ENCODE peak calls at places on chromosomes 6 and 20, in eight cellular contexts. J is dorsolateral prefrontal cortex, M is sigmoid colon, N is lower lobe of right lung, E is thoracic aorta, G is pancreas, B is psoas muscle, O is HL-60. P is an unnamed sample.

GRCh38 chr6:38346291-38347079 is 293.2 kb downstream of the BTBD9 start:
- DNase-seq in M (no peak), E (no peak), B (no peak), J (no peak), O (no peak), N (no peak), G (no peak), P (no peak)

GRCh38 chr6:83928286-83928685 is 68.8 kb downstream of the CYB5R4 start:
- DNase-seq in B (no peak), E (no peak), M (no peak), O (no peak), N (no peak), J (no peak), G (no peak), P (no peak)

GRCh38 chr6:164247106-164247505 is 832.6 kb downstream of the QKI start:
- DNase-seq in J (peak; percentile 32), O (no peak), B (no peak), G (no peak), N (no peak), M (no peak), E (no peak), P (no peak)

GRCh38 chr6:34237722-34238506 is 1.2 kb downstream of the HMGA1 start:
- DNase-seq in M (peak; percentile 68), G (peak; percentile 42), J (no peak), E (no peak), N (peak; percentile 70), B (peak; percentile 55), O (peak; percentile 80), P (no peak)

GRCh38 chr6:51339728-51340127 is 521.1 kb downstream of the TFAP2B start:
- DNase-seq in E (no peak), M (no peak), N (no peak), G (no peak), O (no peak), J (no peak), B (no peak), P (no peak)

GRCh38 chr20:25389381-25389857 is 1.2 kb downstream of the ABHD12 start:
- DNase-seq in B (no peak), J (no peak), N (no peak), E (no peak), G (no peak), O (no peak), M (no peak), P (no peak)

GRCh38 chr6:153449279-153449678 is 318.2 kb upstream of the RGS17 start:
- DNase-seq in G (no peak), B (no peak), O (no peak), N (no peak), E (no peak), J (no peak), M (no peak), P (no peak)

GRCh38 chr6:75830959-75831885 is 82.2 kb downstream of the MYO6 start:
- DNase-seq in N (no peak), E (no peak), O (no peak), G (no peak), J (no peak), B (no peak), M (no peak), P (peak; percentile 41)

GRCh38 chr6:5004373-5005037 is 668 bp upstream of the RPP40 start:
- DNase-seq in O (no peak), G (no peak), E (no peak), N (no peak), J (no peak), M (no peak), B (no peak), P (no peak)

GRCh38 chr6:29376003-29376402 is 912 bp upstream of the OR12D3 start:
- DNase-seq in J (no peak), N (no peak), B (no peak), M (no peak), G (no peak), O (no peak), E (no peak), P (no peak)

GRCh38 chr6:169158750-169159149 is 94.9 kb downstream of the THBS2 start:
- DNase-seq in N (no peak), O (no peak), J (no peak), B (no peak), M (no peak), G (no peak), E (no peak), P (no peak)

GRCh38 chr20:49380245-49380875 is 102.1 kb downstream of the KCNB1 start:
- DNase-seq in M (no peak), J (no peak), E (no peak), N (no peak), B (no peak), G (no peak), O (no peak), P (no peak)

GRCh38 chr6:4449409-4449808 is 314.0 kb upstream of the ECI2 start:
- DNase-seq in G (no peak), M (no peak), B (no peak), E (no peak), O (no peak), N (no peak), J (no peak), P (no peak)

GRCh38 chr6:44676246-44676790 is 288.8 kb downstream of the CDC5L start:
- DNase-seq in B (no peak), N (no peak), E (no peak), G (no peak), J (no peak), M (no peak), O (no peak), P (no peak)

GRCh38 chr20:38873050-38873581 is 53.1 kb upstream of the FAM83D start:
- DNase-seq in B (no peak), E (no peak), M (no peak), N (no peak), O (no peak), J (no peak), G (no peak), P (peak; percentile 84)

GRCh38 chr6:163536770-163537169 is 122.3 kb downstream of the QKI start:
- DNase-seq in J (no peak), B (no peak), G (no peak), M (no peak), N (no peak), O (no peak), E (no peak), P (no peak)

GRCh38 chr6:157034433-157035230 is 257.5 kb downstream of the ARID1B start:
- DNase-seq in E (no peak), N (no peak), B (no peak), J (no peak), O (no peak), G (no peak), M (no peak), P (no peak)

GRCh38 chr6:134295953-134296553 is 21.9 kb downstream of the SGK1 start:
- DNase-seq in M (peak; percentile 68), N (no peak), J (no peak), E (no peak), B (peak; percentile 25), O (peak; percentile 87), G (no peak), P (peak; percentile 40)

GRCh38 chr20:63121246-63121645 is 94.7 kb downstream of the YTHDF1 start:
- DNase-seq in M (peak; percentile 34), J (no peak), N (peak; percentile 31), B (no peak), O (no peak), E (no peak), G (no peak), P (no peak)

GRCh38 chr6:42453649-42454427 is 2.1 kb upstream of the TRERF1 start:
- DNase-seq in O (peak; percentile 78), E (no peak), G (peak; percentile 37), M (peak; percentile 80), J (no peak), B (peak; percentile 40), N (peak; percentile 53), P (no peak)

GRCh38 chr20:58636396-58636982 is 14.6 kb upstream of the STX16 start:
- DNase-seq in E (no peak), N (no peak), B (no peak), O (no peak), G (no peak), M (peak; percentile 56), J (no peak), P (no peak)

GRCh38 chr6:121510568-121511177 is 75.2 kb downstream of the GJA1 start:
- DNase-seq in G (no peak), E (no peak), M (no peak), B (no peak), N (no peak), O (no peak), J (no peak), P (no peak)

GRCh38 chr20:23201658-23202057 is 115.5 kb upstream of the CD93 start:
- DNase-seq in N (no peak), M (no peak), B (no peak), E (no peak), O (no peak), J (no peak), G (no peak), P (no peak)

DNA sequence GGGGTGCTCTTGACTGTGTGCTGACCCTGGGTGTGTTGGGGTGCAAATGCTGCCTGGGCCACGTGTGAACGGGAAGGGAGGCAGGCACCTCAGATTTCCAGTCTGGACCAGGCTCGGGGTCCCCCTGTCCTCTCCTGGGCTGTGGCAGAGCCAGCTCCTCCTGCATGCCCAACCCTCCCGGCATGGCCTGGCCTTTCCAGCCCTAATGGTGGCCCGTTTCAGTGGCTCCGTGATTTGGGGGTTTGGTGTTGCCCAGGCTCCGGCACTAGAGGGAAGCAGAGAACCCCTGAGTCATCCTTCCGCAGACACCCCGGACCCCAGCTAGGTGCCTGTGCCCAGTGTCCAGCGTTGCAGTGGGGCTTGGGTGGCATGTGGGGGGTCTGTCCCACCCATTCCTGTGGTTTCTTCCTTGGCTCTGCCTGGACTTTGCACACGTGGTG is 9.1 kb downstream of the RBM38 start:
- DNase-seq in O (no peak), G (no peak), M (peak; percentile 78), J (no peak), N (no peak), E (no peak), B (peak; percentile 14), P (no peak)
- H3K4me3 ChIP-seq in O (no peak overlapping the region), G (no peak overlapping the region), M (peak overlapping the region; percentile 20), J (no peak overlapping the region), N (no peak overlapping the region), E (no peak overlapping the region), B (peak overlapping the region; percentile 77), P (peak overlapping the region; percentile 16)

DNA sequence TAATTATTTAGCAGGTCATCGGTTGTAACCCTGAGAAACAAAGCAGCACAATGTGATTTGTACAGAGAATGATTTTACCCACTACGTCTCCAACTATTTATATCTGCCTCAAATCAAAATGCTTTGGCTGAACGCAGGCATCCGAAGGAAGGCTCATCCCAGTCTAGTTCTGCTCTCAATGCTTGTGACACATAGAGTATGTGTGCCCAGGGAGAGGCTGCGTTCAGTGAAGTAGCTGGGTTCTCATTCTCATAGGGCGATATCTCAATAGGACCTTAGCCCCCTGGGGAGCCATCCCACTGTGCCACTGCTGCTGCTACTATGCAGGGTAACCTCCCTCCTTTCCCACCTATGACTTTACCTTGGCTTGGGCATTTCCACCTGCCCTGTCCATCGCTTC is 407 bp downstream of the GABRR2 start:
- DNase-seq in O (no peak), E (no peak), G (no peak), B (no peak), N (no peak), J (no peak), M (no peak), P (no peak)
- TF ChIP-seq CTCF in O (no peak), E (no peak), G (no peak), B (no peak), N (no peak), J (no peak), M (no peak), P (no peak)

GRCh38 chr6:150144294-150144868 is 1.5 kb downstream of the PPP1R14C start:
- DNase-seq in M (no peak), O (no peak), J (no peak), G (no peak), B (no peak), E (no peak), N (no peak), P (no peak)
- H3K4me3 ChIP-seq in M (no peak overlapping the region), O (no peak overlapping the region), J (peak overlapping the region; percentile 66), G (no peak overlapping the region), B (peak overlapping the region; percentile 81), E (no peak overlapping the region), N (peak overlapping the region; percentile 60), P (no peak overlapping the region)

GRCh38 chr6:137040393-137040792 is 4.4 kb downstream of the IL20RA start:
- DNase-seq in M (no peak), N (no peak), O (no peak), B (no peak), E (no peak), J (no peak), G (no peak), P (no peak)
- TF ChIP-seq CTCF in M (no peak), N (no peak), O (no peak), B (no peak), E (peak; percentile 15), J (no peak), G (no peak), P (peak; percentile 17)